ENCODE peak calls at places on chromosomes 3 and 15, in six cellular contexts. One of them, this sample, is unnamed.

GRCh38 chr3:105867690-105868449 is 942 bp downstream of the CBLB start:
- DNase-seq in HepG2: no peak
- DNase-seq in K562: no peak
- DNase-seq in HCT116: no peak
- DNase-seq in GM12878: no peak
- DNase-seq in H1: no peak
- DNase-seq in this sample: no peak

GRCh38 chr3:52458770-52459540 is 3.6 kb downstream of the NISCH start:
- DNase-seq in HepG2: no peak
- DNase-seq in K562: no peak
- DNase-seq in HCT116: no peak
- DNase-seq in GM12878: peak
- DNase-seq in H1: no peak
- DNase-seq in this sample: no peak

GRCh38 chr3:72625616-72626337 is 222.5 kb downstream of the SHQ1 start:
- DNase-seq in HepG2: peak
- DNase-seq in K562: no peak
- DNase-seq in HCT116: no peak
- DNase-seq in GM12878: no peak
- DNase-seq in H1: no peak
- DNase-seq in this sample: no peak

GRCh38 chr3:31364711-31365110 is 168.0 kb upstream of the STT3B start:
- DNase-seq in HepG2: no peak
- DNase-seq in K562: no peak
- DNase-seq in HCT116: no peak
- DNase-seq in GM12878: no peak
- DNase-seq in H1: no peak
- DNase-seq in this sample: no peak

GRCh38 chr3:66722675-66723074 is 221.9 kb upstream of the LRIG1 start:
- DNase-seq in HepG2: no peak
- DNase-seq in K562: no peak
- DNase-seq in HCT116: no peak
- DNase-seq in GM12878: no peak
- DNase-seq in H1: no peak
- DNase-seq in this sample: no peak

GRCh38 chr3:34008191-34008590 is 209.8 kb downstream of the PDCD6IP start:
- DNase-seq in HepG2: no peak
- DNase-seq in K562: no peak
- DNase-seq in HCT116: no peak
- DNase-seq in GM12878: no peak
- DNase-seq in H1: no peak
- DNase-seq in this sample: no peak

GRCh38 chr15:32802296-32802936 is 84.6 kb downstream of the GREM1 start:
- DNase-seq in HepG2: no peak
- DNase-seq in K562: no peak
- DNase-seq in HCT116: no peak
- DNase-seq in GM12878: no peak
- DNase-seq in H1: no peak
- DNase-seq in this sample: no peak

GRCh38 chr15:77650285-77650684 is 17.6 kb upstream of the LINGO1 start:
- DNase-seq in HepG2: peak
- DNase-seq in K562: peak
- DNase-seq in HCT116: peak
- DNase-seq in GM12878: no peak
- DNase-seq in H1: peak
- DNase-seq in this sample: no peak

GRCh38 chr3:170520996-170521395 is 64.9 kb downstream of the SLC7A14 start:
- DNase-seq in HepG2: no peak
- DNase-seq in K562: peak
- DNase-seq in HCT116: no peak
- DNase-seq in GM12878: no peak
- DNase-seq in H1: no peak
- DNase-seq in this sample: no peak

GRCh38 chr15:39774688-39775267 is 7.9 kb downstream of the FSIP1 start:
- DNase-seq in HepG2: no peak
- DNase-seq in K562: no peak
- DNase-seq in HCT116: no peak
- DNase-seq in GM12878: no peak
- DNase-seq in H1: no peak
- DNase-seq in this sample: no peak

GRCh38 chr15:40075298-40076044 is 33.2 kb downstream of the BMF start:
- DNase-seq in HepG2: no peak
- DNase-seq in K562: no peak
- DNase-seq in HCT116: no peak
- DNase-seq in GM12878: no peak
- DNase-seq in H1: no peak
- DNase-seq in this sample: no peak

GRCh38 chr3:108513961-108514360 is 3.6 kb upstream of the MYH15 start:
- DNase-seq in HepG2: no peak
- DNase-seq in K562: no peak
- DNase-seq in HCT116: no peak
- DNase-seq in GM12878: no peak
- DNase-seq in H1: no peak
- DNase-seq in this sample: no peak

GRCh38 chr3:165390171-165390570 is 194.0 kb upstream of the SLITRK3 start:
- DNase-seq in HepG2: no peak
- DNase-seq in K562: no peak
- DNase-seq in HCT116: no peak
- DNase-seq in GM12878: no peak
- DNase-seq in H1: no peak
- DNase-seq in this sample: no peak

GRCh38 chr3:183369626-183370025 is 58.8 kb downstream of the MCF2L2 start:
- DNase-seq in HepG2: no peak
- DNase-seq in K562: no peak
- DNase-seq in HCT116: no peak
- DNase-seq in GM12878: no peak
- DNase-seq in H1: no peak
- DNase-seq in this sample: no peak

GRCh38 chr3:112010631-112011030 is 11.9 kb downstream of the TAGLN3 start:
- DNase-seq in HepG2: no peak
- DNase-seq in K562: no peak
- DNase-seq in HCT116: no peak
- DNase-seq in GM12878: no peak
- DNase-seq in H1: no peak
- DNase-seq in this sample: no peak

GRCh38 chr15:39587910-39588530 is 7.1 kb downstream of the THBS1 start:
- DNase-seq in HepG2: no peak
- DNase-seq in K562: no peak
- DNase-seq in HCT116: no peak
- DNase-seq in GM12878: no peak
- DNase-seq in H1: no peak
- DNase-seq in this sample: no peak

GRCh38 chr3:112984485-112984884 is 6.3 kb upstream of the GTPBP8 start:
- DNase-seq in HepG2: peak
- DNase-seq in K562: no peak
- DNase-seq in HCT116: no peak
- DNase-seq in GM12878: no peak
- DNase-seq in H1: no peak
- DNase-seq in this sample: peak

GRCh38 chr3:44509985-44510360 is 32.5 kb upstream of the ZNF445 start:
- DNase-seq in HepG2: no peak
- DNase-seq in K562: peak
- DNase-seq in HCT116: no peak
- DNase-seq in GM12878: no peak
- DNase-seq in H1: no peak
- DNase-seq in this sample: peak

GRCh38 chr3:69869021-69869420 is 129.8 kb downstream of the MITF start:
- DNase-seq in HepG2: no peak
- DNase-seq in K562: no peak
- DNase-seq in HCT116: no peak
- DNase-seq in GM12878: no peak
- DNase-seq in H1: no peak
- DNase-seq in this sample: no peak

GRCh38 chr15:29470794-29471193 is 201.2 kb upstream of the NSMCE3 start:
- DNase-seq in HepG2: no peak
- DNase-seq in K562: no peak
- DNase-seq in HCT116: no peak
- DNase-seq in GM12878: no peak
- DNase-seq in H1: no peak
- DNase-seq in this sample: no peak

GRCh38 chr15:99755692-99756409 is 22.6 kb upstream of the LYSMD4 start:
- DNase-seq in HepG2: peak
- DNase-seq in K562: peak
- DNase-seq in HCT116: peak
- DNase-seq in GM12878: peak
- DNase-seq in H1: peak
- DNase-seq in this sample: peak
- TF ChIP-seq JUND in HepG2: no peak
- TF ChIP-seq JUND in K562: peak
- TF ChIP-seq JUND in HCT116: no peak
- TF ChIP-seq JUND in GM12878: no peak
- TF ChIP-seq JUND in H1: no peak
- TF ChIP-seq JUND in this sample: no peak

GRCh38 chr3:184690236-184690883 is 21.5 kb downstream of the MAGEF1 start:
- DNase-seq in HepG2: no peak
- DNase-seq in K562: no peak
- DNase-seq in HCT116: no peak
- DNase-seq in GM12878: no peak
- DNase-seq in H1: no peak
- DNase-seq in this sample: no peak

GRCh38 chr3:184693011-184693975 is 18.6 kb downstream of the MAGEF1 start:
- DNase-seq in HepG2: no peak
- DNase-seq in K562: peak
- DNase-seq in HCT116: no peak
- DNase-seq in GM12878: no peak
- DNase-seq in H1: no peak
- DNase-seq in this sample: no peak

GRCh38 chr3:184694266-184694665 is 17.6 kb downstream of the MAGEF1 start:
- DNase-seq in HepG2: no peak
- DNase-seq in K562: no peak
- DNase-seq in HCT116: no peak
- DNase-seq in GM12878: no peak
- DNase-seq in H1: no peak
- DNase-seq in this sample: no peak

GRCh38 chr3:184688872-184689271 is 23.0 kb downstream of the MAGEF1 start:
- DNase-seq in HepG2: no peak
- DNase-seq in K562: no peak
- DNase-seq in HCT116: no peak
- DNase-seq in GM12878: no peak
- DNase-seq in H1: no peak
- DNase-seq in this sample: no peak

GRCh38 chr3:184691397-184692131 is 20.3 kb downstream of the MAGEF1 start:
- DNase-seq in HepG2: no peak
- DNase-seq in K562: no peak
- DNase-seq in HCT116: no peak
- DNase-seq in GM12878: no peak
- DNase-seq in H1: no peak
- DNase-seq in this sample: no peak
- TF ChIP-seq JUND in HepG2: no peak
- TF ChIP-seq JUND in K562: no peak
- TF ChIP-seq JUND in HCT116: no peak
- TF ChIP-seq JUND in GM12878: no peak
- TF ChIP-seq JUND in H1: no peak
- TF ChIP-seq JUND in this sample: no peak

GRCh38 chr3:60386311-60386710 is 864.9 kb downstream of the FHIT start:
- DNase-seq in HepG2: no peak
- DNase-seq in K562: no peak
- DNase-seq in HCT116: no peak
- DNase-seq in GM12878: no peak
- DNase-seq in H1: no peak
- DNase-seq in this sample: no peak
- TF ChIP-seq JUND in HepG2: no peak
- TF ChIP-seq JUND in K562: no peak
- TF ChIP-seq JUND in HCT116: no peak
- TF ChIP-seq JUND in GM12878: no peak
- TF ChIP-seq JUND in H1: no peak
- TF ChIP-seq JUND in this sample: no peak

DNA sequence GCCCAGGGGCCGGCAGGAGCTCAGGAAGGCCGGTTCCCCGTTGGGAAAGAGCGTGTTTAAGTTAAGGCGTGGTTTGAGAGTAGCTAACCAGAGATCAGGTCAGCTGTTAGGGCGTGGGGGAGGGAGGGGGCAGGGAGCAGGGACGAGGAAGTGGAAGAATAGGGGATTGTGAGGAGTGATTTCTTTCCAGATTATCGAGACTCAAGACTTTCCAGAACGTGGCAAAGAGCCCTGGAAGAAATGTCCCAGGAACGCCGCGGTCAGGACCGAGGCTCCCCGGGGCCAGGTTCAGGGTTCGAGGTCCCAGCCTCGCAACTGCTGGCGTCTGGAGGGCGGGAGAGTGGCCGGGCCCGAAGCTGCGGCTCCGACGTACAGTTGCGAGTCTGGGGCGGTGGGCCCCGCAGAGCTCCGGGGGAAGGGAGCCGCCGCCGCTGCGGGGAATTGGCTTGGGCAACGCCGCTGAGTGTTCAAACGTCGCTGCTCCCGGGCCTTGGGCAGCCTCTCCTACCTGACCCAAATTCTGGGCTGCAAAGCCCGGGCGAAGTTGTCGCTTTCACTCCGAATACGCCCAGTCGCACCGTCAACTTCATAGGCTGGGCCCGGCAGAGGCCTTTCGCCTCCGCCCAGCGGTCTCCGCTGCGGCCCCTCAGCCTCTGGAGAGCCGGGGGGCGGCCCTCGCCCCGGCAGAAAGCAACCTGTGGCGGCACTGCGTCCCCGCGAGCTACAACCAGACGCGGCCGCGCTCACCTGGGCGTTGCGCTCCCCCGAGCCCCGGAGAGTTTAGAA is 9.5 kb downstream of the ISL2 start:
- DNase-seq in HepG2: peak
- DNase-seq in K562: no peak
- DNase-seq in HCT116: no peak
- DNase-seq in GM12878: no peak
- DNase-seq in H1: peak
- DNase-seq in this sample: no peak
- TF ChIP-seq JUND in HepG2: no peak
- TF ChIP-seq JUND in K562: no peak
- TF ChIP-seq JUND in HCT116: no peak
- TF ChIP-seq JUND in GM12878: no peak
- TF ChIP-seq JUND in H1: no peak
- TF ChIP-seq JUND in this sample: no peak

GRCh38 chr3:146403792-146404191 is 65.6 kb downstream of the PLSCR2 start:
- DNase-seq in HepG2: no peak
- DNase-seq in K562: no peak
- DNase-seq in HCT116: peak
- DNase-seq in GM12878: no peak
- DNase-seq in H1: no peak
- DNase-seq in this sample: no peak

DNA sequence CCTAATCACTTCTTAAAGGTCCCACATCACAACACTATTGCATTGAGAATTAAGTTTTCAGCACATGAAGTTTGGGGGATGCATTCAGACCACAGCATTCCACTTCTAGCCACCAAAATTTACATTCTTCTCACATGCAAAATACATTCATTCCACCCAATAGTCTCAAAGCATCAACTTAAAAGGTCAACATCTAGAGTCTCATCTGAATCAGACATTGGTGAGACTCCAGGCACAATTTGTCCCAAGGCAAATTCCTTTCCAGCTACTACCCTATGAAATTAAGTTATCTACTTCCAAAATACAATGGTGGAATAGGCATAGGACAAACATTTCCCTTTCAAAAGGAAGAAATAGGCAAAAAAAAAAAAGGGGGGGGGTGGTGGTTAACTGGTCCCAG is 64.9 kb downstream of the PLSCR2 start:
- DNase-seq in HepG2: no peak
- DNase-seq in K562: no peak
- DNase-seq in HCT116: no peak
- DNase-seq in GM12878: no peak
- DNase-seq in H1: no peak
- DNase-seq in this sample: no peak
- TF ChIP-seq JUND in HepG2: no peak
- TF ChIP-seq JUND in K562: no peak
- TF ChIP-seq JUND in HCT116: no peak
- TF ChIP-seq JUND in GM12878: no peak
- TF ChIP-seq JUND in H1: no peak
- TF ChIP-seq JUND in this sample: no peak